ENCODE peak calls at places on chromosomes 11 and 22, in seven cellular contexts. F is A549, Y is K562, X is HCT116, W is IMR-90, L is H1, G is HepG2. A is an unnamed sample.

GRCh38 chr11:95917188-95918036 is 6.5 kb downstream of the MTMR2 start:
- DNase-seq in L (no peak), G (no peak), Y (no peak), W (peak), X (no peak), F (no peak), A (no peak)

GRCh38 chr22:36425977-36426523 is 38.3 kb upstream of the MYH9 start:
- DNase-seq in X (no peak), W (peak), F (peak), G (peak), L (peak), Y (peak), A (no peak)

GRCh38 chr11:34086554-34087278 is 18.7 kb upstream of the NAT10 start:
- DNase-seq in Y (no peak), X (no peak), G (no peak), L (no peak), F (no peak), W (peak), A (no peak)

GRCh38 chr22:37566329-37566837 is 6.1 kb downstream of the CDC42EP1 start:
- DNase-seq in Y (no peak), X (no peak), G (no peak), F (no peak), L (no peak), W (no peak), A (no peak)

GRCh38 chr22:31184015-31184414 is 24.0 kb downstream of the RNF185 start:
- DNase-seq in G (no peak), W (no peak), L (no peak), X (no peak), F (no peak), Y (no peak), A (no peak)

GRCh38 chr11:37689951-37690350 is 1091.9 kb upstream of the RAG2 start:
- DNase-seq in G (no peak), X (no peak), F (no peak), Y (no peak), L (no peak), W (no peak), A (no peak)

GRCh38 chr22:35752833-35753189 is 35.1 kb downstream of the APOL5 start:
- DNase-seq in G (no peak), Y (no peak), L (no peak), F (no peak), W (no peak), X (no peak), A (no peak)

GRCh38 chr11:88447285-88447684 is 109.7 kb upstream of the CTSC start:
- DNase-seq in Y (no peak), W (no peak), X (no peak), F (no peak), L (no peak), G (no peak), A (no peak)

GRCh38 chr11:126281666-126282175 is 1.2 kb upstream of the TIRAP start:
- DNase-seq in X (no peak), W (no peak), F (no peak), G (no peak), Y (no peak), L (no peak), A (no peak)

GRCh38 chr11:102623128-102623527 is 2.0 kb downstream of the MMP20 start:
- DNase-seq in X (no peak), L (no peak), Y (no peak), F (no peak), W (no peak), G (no peak), A (no peak)

GRCh38 chr11:102274628-102275027 is 42.7 kb upstream of the BIRC3 start:
- DNase-seq in L (no peak), W (no peak), G (no peak), F (no peak), Y (no peak), X (no peak), A (no peak)

GRCh38 chr22:18000441-18001039 is 23.8 kb downstream of the MICAL3 start:
- DNase-seq in W (no peak), L (peak), X (no peak), Y (no peak), G (no peak), F (peak), A (no peak)

GRCh38 chr22:47069270-47069669 is 306.8 kb downstream of the TBC1D22A start:
- DNase-seq in X (no peak), L (no peak), F (no peak), W (no peak), Y (no peak), G (no peak), A (no peak)

GRCh38 chr11:73135346-73136284 is 6.5 kb downstream of the FCHSD2 start:
- DNase-seq in X (no peak), Y (no peak), L (no peak), F (no peak), W (no peak), G (no peak), A (no peak)

GRCh38 chr11:58060535-58060934 is 29.8 kb downstream of the OR6Q1 start:
- DNase-seq in W (no peak), X (no peak), L (no peak), Y (no peak), F (no peak), G (no peak), A (no peak)

GRCh38 chr11:71937826-71938225 is 9.0 kb downstream of the RNF121 start:
- DNase-seq in G (no peak), X (no peak), Y (no peak), F (no peak), W (no peak), L (no peak), A (no peak)

GRCh38 chr11:87266751-87267150 is 229.0 kb downstream of the TMEM135 start:
- DNase-seq in X (no peak), Y (peak), L (no peak), G (no peak), W (no peak), F (no peak), A (no peak)

GRCh38 chr11:69337211-69337721 is 43.3 kb downstream of the MYEOV start:
- DNase-seq in L (no peak), W (peak), Y (no peak), F (no peak), G (no peak), X (no peak), A (peak)

GRCh38 chr11:82927264-82927880 is 25.8 kb downstream of the DDIAS start:
- DNase-seq in X (peak), W (peak), Y (peak), F (peak), L (no peak), G (peak), A (no peak)

GRCh38 chr11:15688351-15688792 is 573.6 kb downstream of the INSC start:
- DNase-seq in X (no peak), Y (no peak), L (no peak), F (no peak), W (peak), G (no peak), A (no peak)

GRCh38 chr11:15157181-15157580 is 42.5 kb downstream of the INSC start:
- DNase-seq in X (no peak), Y (no peak), F (no peak), G (no peak), L (no peak), W (peak), A (no peak)

GRCh38 chr22:37525746-37526350 is 6.6 kb upstream of the CARD10 start:
- DNase-seq in F (no peak), L (no peak), Y (no peak), X (no peak), W (no peak), G (no peak), A (no peak)

GRCh38 chr11:3156282-3156660 is 8.8 kb downstream of the OSBPL5 start:
- DNase-seq in F (no peak), G (no peak), L (no peak), X (no peak), Y (no peak), W (no peak), A (no peak)

GRCh38 chr11:131665344-131665968 is 295.0 kb downstream of the NTM start:
- DNase-seq in L (no peak), W (no peak), F (no peak), Y (no peak), X (no peak), G (no peak), A (no peak)

DNA sequence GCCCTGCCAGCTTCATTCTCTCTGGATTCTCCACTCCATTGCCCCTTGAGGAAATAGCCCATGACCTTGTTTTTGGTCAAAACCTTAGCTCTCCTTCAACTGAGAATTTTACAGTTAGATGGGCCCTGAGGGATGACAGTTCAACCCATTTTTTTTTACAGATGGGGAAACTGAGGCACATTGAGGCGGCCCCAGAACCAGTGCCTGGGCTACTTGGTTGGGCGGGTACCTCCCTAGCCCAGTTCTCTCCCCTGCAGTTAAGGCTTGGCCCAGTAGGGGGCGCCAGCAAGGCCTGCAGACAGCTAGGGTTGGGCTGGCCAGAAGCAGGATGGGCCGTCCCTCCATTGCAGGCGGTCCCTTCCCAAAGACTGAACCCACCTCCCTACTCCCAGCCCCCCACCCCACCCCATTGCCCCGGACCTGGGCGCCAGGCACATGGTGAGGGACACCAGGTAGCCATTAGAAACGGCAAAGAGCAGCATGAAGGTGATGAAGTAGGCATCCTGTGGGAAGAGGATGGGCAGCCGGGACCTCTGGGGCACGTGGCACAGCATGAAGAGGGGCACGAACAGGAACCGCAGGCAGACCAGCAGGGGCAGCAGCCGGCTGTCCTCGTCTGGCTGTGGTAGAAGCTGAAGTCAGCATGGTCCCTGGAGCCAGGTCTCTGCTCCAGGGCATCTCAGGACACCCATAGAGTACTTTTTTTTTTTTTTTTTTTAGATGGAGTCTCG is 7.6 kb downstream of the SLC29A2 start:
- DNase-seq in Y (peak), L (peak), F (peak), X (no peak), G (no peak), W (no peak), A (no peak)
- TF ChIP-seq CEBPB in Y (no peak), L (no peak), F (no peak), X (no peak), G (no peak), W (no peak), A (no peak)

GRCh38 chr11:110409174-110409573 is 20.6 kb upstream of the FDX1 start:
- DNase-seq in L (no peak), Y (no peak), G (no peak), X (no peak), F (no peak), W (peak), A (no peak)
- TF ChIP-seq CEBPB in L (no peak), Y (peak), G (peak), X (no peak), F (peak), W (peak), A (no peak)

GRCh38 chr11:65169164-65169641 is 830 bp upstream of the SPDYC start:
- DNase-seq in W (peak), Y (peak), X (no peak), G (no peak), F (no peak), L (no peak), A (no peak)
- TF ChIP-seq CEBPB in W (no peak), Y (no peak), X (no peak), G (no peak), F (no peak), L (no peak), A (no peak)

DNA sequence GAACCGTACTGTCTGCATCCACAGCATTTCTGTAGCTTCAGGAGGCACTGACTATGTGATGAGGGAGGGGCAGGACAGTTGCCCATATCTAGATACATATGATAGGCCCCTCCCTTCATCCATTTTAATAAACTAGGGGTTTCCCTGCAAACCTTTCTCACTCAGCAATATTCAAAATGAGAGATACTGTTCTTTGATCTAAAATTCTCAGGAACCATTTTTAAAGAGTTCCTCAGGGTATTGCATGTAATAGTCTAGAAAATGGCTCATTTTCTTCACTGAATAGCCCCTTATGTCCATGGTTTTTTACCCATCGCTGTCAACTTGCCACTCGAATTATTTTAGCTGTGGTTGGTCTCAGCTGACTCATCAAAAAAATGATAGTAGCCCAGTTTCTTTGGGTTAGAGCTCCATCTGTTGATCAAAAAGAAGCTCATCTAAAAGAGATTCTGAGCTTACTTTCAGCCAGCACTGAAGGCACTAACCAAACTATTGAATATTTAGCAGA is 37.0 kb upstream of the DNAJB7 start:
- DNase-seq in Y (peak), W (peak), F (peak), X (peak), G (peak), L (no peak), A (peak)
- TF ChIP-seq CEBPB in Y (no peak), W (no peak), F (no peak), X (no peak), G (no peak), L (no peak), A (no peak)

DNA sequence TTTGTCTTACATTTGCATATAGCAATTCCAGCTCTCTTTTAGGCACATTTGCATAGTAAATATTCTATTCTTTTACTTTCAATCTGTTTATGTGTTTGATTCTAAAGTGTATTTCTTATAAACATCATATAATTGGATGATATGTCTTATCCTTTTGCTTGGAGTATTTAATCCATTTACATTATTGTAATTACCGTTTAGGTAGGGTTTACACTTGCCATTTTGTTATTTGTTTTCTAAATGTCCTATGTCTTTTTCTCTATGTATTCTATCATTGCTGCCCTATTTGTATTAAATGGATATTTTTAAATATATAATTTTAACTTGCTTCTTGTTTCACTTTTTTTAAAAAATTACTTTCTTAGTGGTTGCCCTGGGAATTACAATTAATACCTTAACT is 22.8 kb upstream of the ACCSL start:
- DNase-seq in L (no peak), Y (no peak), X (no peak), G (no peak), W (no peak), F (no peak), A (no peak)
- TF ChIP-seq CEBPB in L (no peak), Y (no peak), X (no peak), G (no peak), W (no peak), F (no peak), A (no peak)

GRCh38 chr11:128029219-128029722 is 558.1 kb downstream of the ETS1 start:
- DNase-seq in W (no peak), G (no peak), F (no peak), X (no peak), L (no peak), Y (no peak), A (no peak)
- TF ChIP-seq CEBPB in W (no peak), G (no peak), F (no peak), X (no peak), L (no peak), Y (no peak), A (no peak)

DNA sequence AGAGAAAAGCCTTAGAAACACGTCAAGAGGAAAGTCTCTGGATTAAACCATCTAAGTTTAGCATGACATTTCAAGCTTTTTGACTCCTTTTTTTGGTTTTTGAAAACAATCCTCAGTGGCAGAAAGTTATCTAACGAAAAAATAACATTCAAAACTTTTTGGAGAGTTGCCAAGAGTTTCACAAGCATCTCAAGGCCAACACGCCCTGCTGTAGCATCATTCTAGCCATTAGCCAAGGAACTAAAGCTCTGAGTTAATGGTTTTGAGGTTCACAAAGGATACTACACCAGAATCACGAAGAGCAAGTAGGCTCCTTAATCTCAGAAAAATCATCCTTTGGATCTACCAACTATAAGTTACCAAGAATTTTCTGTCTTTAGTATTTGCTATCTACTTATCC is 94.8 kb downstream of the PICALM start:
- DNase-seq in G (no peak), F (no peak), W (peak), L (no peak), Y (no peak), X (no peak), A (no peak)
- TF ChIP-seq CEBPB in G (no peak), F (no peak), W (peak), L (no peak), Y (no peak), X (no peak), A (no peak)

GRCh38 chr11:74735566-74735965 is 4.3 kb upstream of the CHRDL2 start:
- DNase-seq in X (no peak), Y (no peak), G (peak), L (no peak), W (no peak), F (no peak), A (no peak)

GRCh38 chr11:74730601-74731260 is 495 bp downstream of the CHRDL2 start:
- DNase-seq in Y (no peak), G (no peak), F (no peak), W (no peak), L (peak), X (no peak), A (no peak)

GRCh38 chr11:74736031-74736430 is 4.8 kb upstream of the CHRDL2 start:
- DNase-seq in L (no peak), F (no peak), Y (no peak), G (no peak), W (no peak), X (no peak), A (no peak)

GRCh38 chr11:74729397-74729796 is 1.8 kb downstream of the CHRDL2 start:
- DNase-seq in W (no peak), Y (no peak), G (no peak), X (no peak), F (no peak), L (no peak), A (no peak)

DNA sequence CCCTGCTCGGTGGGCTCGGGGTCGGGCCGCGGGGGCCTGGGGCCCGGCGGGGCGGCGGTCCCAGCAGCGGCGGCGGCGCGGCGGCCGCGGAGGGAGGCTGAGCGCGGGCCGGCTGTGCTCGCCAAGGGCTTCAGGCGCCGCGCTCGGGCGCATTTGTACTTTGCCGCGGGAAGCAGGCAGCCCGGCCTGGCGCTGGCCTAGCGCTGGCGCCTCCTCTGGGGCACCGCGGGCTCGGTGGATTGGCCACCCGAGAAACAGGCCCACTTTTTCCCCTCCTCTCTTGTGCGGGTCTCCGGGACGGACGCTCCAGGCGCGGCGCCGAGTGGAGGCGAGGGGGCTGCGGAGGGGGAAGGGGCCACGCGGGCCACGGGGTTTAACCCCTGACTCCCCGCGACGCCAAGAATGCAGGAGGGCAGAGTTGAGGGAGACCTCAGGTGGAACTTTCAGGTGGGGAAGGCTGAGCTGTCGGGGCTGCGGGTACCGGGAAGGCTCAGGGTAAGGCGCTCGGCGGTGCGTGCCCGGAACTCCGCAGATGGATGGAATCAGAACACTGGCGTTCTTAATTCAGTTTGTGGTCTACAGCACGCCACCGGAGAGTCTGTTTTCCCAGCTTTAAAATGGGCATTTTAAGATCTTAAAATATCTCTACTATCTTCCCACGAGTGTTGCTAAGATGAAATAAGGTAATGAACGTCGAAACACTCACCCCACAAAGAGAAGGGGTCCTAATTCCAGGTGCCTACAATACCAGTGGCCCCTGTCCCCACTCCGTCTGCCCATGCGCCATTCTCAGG is at the start of gene CHRDL2:
- DNase-seq in Y (no peak), X (no peak), F (peak), G (no peak), L (peak), W (peak), A (no peak)
- TF ChIP-seq CEBPB in Y (no peak), X (no peak), F (no peak), G (no peak), L (no peak), W (no peak), A (no peak)